ENCODE peak calls at places on chromosomes 13 and 19, in six cellular contexts. S is neuronal stem cell; H is tibial artery; L is CD8-positive, alpha-beta memory T cell; R is tibial nerve; G is ovary. A is an unnamed sample. For H3K4me1 and H3K36me3, the result is how much of the 10 kb centered on the place peaks cover.

GRCh38 chr19:10796653-10797052 is 39.4 kb downstream of the TMED1 start:
- DNase-seq in S (no peak), H (no peak), L (no peak), R (no peak), G (no peak), A (no peak)

GRCh38 chr19:38831142-38831605 is 420 bp downstream of the ECH1 start:
- DNase-seq in S (no peak), H (peak), L (no peak), R (peak), G (peak), A (peak)

GRCh38 chr19:46840157-46840942 is 10.3 kb downstream of the AP2S1 start:
- DNase-seq in S (peak), H (no peak), L (peak), R (peak), G (peak), A (peak)

GRCh38 chr19:11736696-11737095 is 2.0 kb downstream of the ZNF823 start:
- DNase-seq in S (no peak), H (peak), L (no peak), R (no peak), G (no peak), A (no peak)

GRCh38 chr13:109945206-109945960 is 159.0 kb upstream of the IRS2 start:
- DNase-seq in S (no peak), H (no peak), L (no peak), R (no peak), G (no peak), A (no peak)

GRCh38 chr13:111247552-111247951 is 72.9 kb upstream of the TEX29 start:
- DNase-seq in S (no peak), H (no peak), L (no peak), R (no peak), G (no peak), A (no peak)

GRCh38 chr13:95123726-95124125 is 177.5 kb downstream of the ABCC4 start:
- DNase-seq in S (no peak), H (no peak), L (no peak), R (no peak), G (no peak), A (no peak)

GRCh38 chr13:21420706-21421105 is 38.4 kb downstream of the ZDHHC20 start:
- DNase-seq in S (no peak), H (no peak), L (no peak), R (no peak), G (no peak), A (no peak)

GRCh38 chr19:29506619-29506911 is 19.2 kb upstream of the VSTM2B start:
- DNase-seq in S (no peak), H (no peak), L (no peak), R (no peak), G (no peak), A (no peak)

GRCh38 chr19:30780032-30780431 is 407.8 kb downstream of the ZNF536 start:
- DNase-seq in S (no peak), H (no peak), L (no peak), R (no peak), G (no peak), A (peak)

GRCh38 chr13:44801990-44802389 is 187.3 kb downstream of the NUFIP1 start:
- DNase-seq in S (no peak), H (no peak), L (no peak), R (no peak), G (no peak), A (peak)

GRCh38 chr19:3664879-3665642 is 35.2 kb downstream of the PIP5K1C start:
- DNase-seq in S (no peak), H (no peak), L (no peak), R (no peak), G (no peak), A (no peak)

GRCh38 chr13:39656325-39656677 is 839 bp downstream of the COG6 start:
- DNase-seq in S (no peak), H (no peak), L (no peak), R (no peak), G (no peak), A (no peak)

GRCh38 chr19:5953680-5954213 is 24.2 kb downstream of the RANBP3 start:
- DNase-seq in S (no peak), H (no peak), L (no peak), R (no peak), G (no peak), A (peak)

GRCh38 chr13:106530209-106530906 is 5.1 kb downstream of the EFNB2 start:
- DNase-seq in S (no peak), H (no peak), L (no peak), R (no peak), G (no peak), A (no peak)

GRCh38 chr19:57747472-57747807 is 825 bp downstream of the ZNF776 start:
- DNase-seq in S (no peak), H (no peak), L (no peak), R (no peak), G (no peak), A (no peak)

GRCh38 chr19:1232231-1232637 is 5.6 kb downstream of the CBARP start:
- DNase-seq in S (no peak), H (no peak), L (no peak), R (no peak), G (no peak), A (no peak)

GRCh38 chr19:35108730-35109129 is 6.9 kb upstream of the FXYD3 start:
- DNase-seq in S (no peak), H (no peak), L (no peak), R (no peak), G (no peak), A (no peak)

GRCh38 chr13:106033634-106034033 is 501.8 kb downstream of the EFNB2 start:
- DNase-seq in S (no peak), H (no peak), L (no peak), R (no peak), G (no peak), A (no peak)

GRCh38 chr13:24288870-24289269 is 20.5 kb upstream of the C1QTNF9 start:
- DNase-seq in S (no peak), H (no peak), L (no peak), R (no peak), G (no peak), A (no peak)

GRCh38 chr19:47124937-47125668 is 5.5 kb upstream of the SAE1 start:
- DNase-seq in S (peak), H (no peak), L (peak), R (no peak), G (no peak), A (peak)

GRCh38 chr19:49490287-49491029 is 3.0 kb downstream of the RPL13A start:
- DNase-seq in S (no peak), H (no peak), L (no peak), R (no peak), G (no peak), A (no peak)

GRCh38 chr19:58356236-58356970 is 3.1 kb upstream of the A1BG start:
- DNase-seq in S (no peak), H (no peak), L (peak), R (no peak), G (peak), A (no peak)

GRCh38 chr19:40601061-40601973 is at the start of gene LTBP4:
- DNase-seq in S (no peak), H (peak), L (no peak), R (no peak), G (peak), A (no peak)
- H3K4me1 ChIP-seq in S (under half), H (under half), L (half or more), R (half or more), G (under half), A (half or more)

GRCh38 chr13:97853550-97853949 is 99.9 kb upstream of the IPO5 start:
- DNase-seq in S (no peak), H (no peak), L (no peak), R (no peak), G (no peak), A (no peak)
- H3K36me3 ChIP-seq in S (under half), H (under half), L (under half), R (under half), G (under half), A (under half)

GRCh38 chr13:113065406-113066141 is 40.0 kb upstream of the F7 start:
- DNase-seq in S (no peak), H (no peak), L (no peak), R (no peak), G (no peak), A (no peak)
- H3K4me1 ChIP-seq in S (under half), H (under half), L (under half), R (under half), G (under half), A (under half)

GRCh38 chr19:8686549-8686948 is 12.0 kb downstream of the ACTL9 start:
- DNase-seq in S (no peak), H (no peak), L (no peak), R (no peak), G (no peak), A (no peak)
- H3K36me3 ChIP-seq in S (under half), H (under half), L (under half), R (under half), G (under half), A (under half)

GRCh38 chr13:49869514-49869913 is 66.6 kb downstream of the SPRYD7 start:
- DNase-seq in S (no peak), H (no peak), L (no peak), R (peak), G (no peak), A (no peak)
- H3K4me1 ChIP-seq in S (under half), H (under half), L (under half), R (under half), G (under half), A (under half)

DNA sequence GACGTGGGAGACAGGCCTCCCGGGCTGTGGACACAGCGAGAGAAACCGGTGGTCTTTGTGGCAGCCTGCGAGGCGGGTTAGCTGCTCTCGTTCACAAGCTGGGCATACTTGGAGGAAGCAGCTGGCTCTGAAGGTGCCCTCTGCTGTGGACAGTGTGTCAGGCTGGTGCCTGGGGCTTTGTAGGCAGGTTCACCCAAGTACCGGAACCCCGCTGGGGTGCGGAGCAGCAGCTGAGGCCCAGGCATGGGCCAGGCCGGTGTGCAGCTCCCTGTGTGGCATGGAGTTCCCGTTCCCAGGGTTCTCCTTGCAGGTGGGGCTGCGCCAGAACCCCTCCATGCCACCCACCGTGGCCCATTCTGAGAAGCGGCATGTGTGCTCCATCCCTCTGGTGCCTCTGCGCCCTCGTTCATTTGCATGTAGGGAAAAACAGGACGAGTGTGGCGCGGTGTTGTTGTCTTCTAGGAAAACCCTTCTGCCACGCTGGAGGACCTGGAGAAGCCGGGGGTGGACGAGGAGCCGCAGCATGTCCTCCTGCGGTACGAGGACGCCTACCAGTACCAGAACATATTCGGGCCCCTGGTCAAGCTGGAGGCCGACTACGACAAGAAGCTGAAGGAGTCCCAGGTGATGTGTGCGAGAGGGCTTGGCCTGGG is 20.0 kb downstream of the UPF1 start:
- DNase-seq in S (no peak), H (no peak), L (no peak), R (no peak), G (no peak), A (no peak)
- H3K36me3 ChIP-seq in S (half or more), H (half or more), L (half or more), R (half or more), G (under half), A (half or more)

GRCh38 chr19:2455481-2456300 is 1.1 kb downstream of the LMNB2 start:
- DNase-seq in S (no peak), H (no peak), L (peak), R (no peak), G (peak), A (peak)
- H3K4me1 ChIP-seq in S (under half), H (under half), L (under half), R (under half), G (under half), A (under half)

GRCh38 chr13:79360064-79360463 is 46.0 kb downstream of the RBM26 start:
- DNase-seq in S (no peak), H (no peak), L (no peak), R (no peak), G (no peak), A (no peak)
- H3K36me3 ChIP-seq in S (under half), H (under half), L (under half), R (half or more), G (under half), A (half or more)